ENCODE peak calls at places on chromosomes 13 and 19, in seven cellular contexts. R is Peyer's patch, B is astrocyte of the cerebellum, H is NB4, O is stomach, D is mammary epithelial cell, A is body of pancreas. T is an unnamed sample.

GRCh38 chr13:34867590-34867989 is 74.5 kb upstream of the NBEA start:
- DNase-seq in R (no peak), B (peak), H (no peak), O (no peak), D (peak), A (no peak), T (peak)

GRCh38 chr13:104318121-104318520 is 1251.9 kb upstream of the SLC10A2 start:
- DNase-seq in R (no peak), B (peak), H (peak), O (no peak), D (peak), A (no peak), T (no peak)

GRCh38 chr19:456547-457110 is 4.2 kb downstream of the SHC2 start:
- DNase-seq in R (no peak), B (no peak), H (no peak), O (no peak), D (no peak), A (no peak), T (no peak)

GRCh38 chr19:39125554-39126311 is at the start of gene PAK4:
- DNase-seq in R (peak), B (peak), H (peak), O (peak), D (peak), A (peak), T (peak)

GRCh38 chr19:8731428-8732169 is 10.2 kb downstream of the OR2Z1 start:
- DNase-seq in R (no peak), B (no peak), H (peak), O (no peak), D (no peak), A (no peak), T (no peak)

GRCh38 chr19:45498411-45499195 is at the start of gene PPM1N:
- DNase-seq in R (peak), B (no peak), H (peak), O (no peak), D (no peak), A (no peak), T (peak)

GRCh38 chr13:71242191-71242590 is 624.8 kb downstream of the DACH1 start:
- DNase-seq in R (no peak), B (peak), H (no peak), O (no peak), D (no peak), A (no peak), T (no peak)

GRCh38 chr19:33796164-33797100 is at the start of gene KCTD15:
- DNase-seq in R (no peak), B (no peak), H (peak), O (peak), D (peak), A (peak), T (peak)

GRCh38 chr13:45542391-45542790 is 73.1 kb downstream of the ERICH6B start:
- DNase-seq in R (no peak), B (no peak), H (no peak), O (no peak), D (no peak), A (no peak), T (no peak)

GRCh38 chr19:58558066-58558622 is at the start of gene UBE2M:
- DNase-seq in R (peak), B (no peak), H (peak), O (peak), D (no peak), A (peak), T (no peak)

GRCh38 chr13:50539791-50540530 is 303.5 kb downstream of the DLEU7 start:
- DNase-seq in R (no peak), B (no peak), H (no peak), O (no peak), D (no peak), A (no peak), T (no peak)

GRCh38 chr19:29546583-29547190 is 20.9 kb downstream of the VSTM2B start:
- DNase-seq in R (no peak), B (no peak), H (no peak), O (no peak), D (no peak), A (no peak), T (no peak)

GRCh38 chr13:74036373-74036772 is 97.8 kb downstream of the KLF12 start:
- DNase-seq in R (no peak), B (no peak), H (no peak), O (no peak), D (peak), A (no peak), T (no peak)

GRCh38 chr13:113023217-113023597 is 54.2 kb downstream of the MCF2L start:
- DNase-seq in R (no peak), B (no peak), H (no peak), O (no peak), D (no peak), A (no peak), T (no peak)

GRCh38 chr13:52399708-52400107 is 6.3 kb downstream of the THSD1 start:
- DNase-seq in R (no peak), B (no peak), H (no peak), O (no peak), D (no peak), A (no peak), T (peak)

GRCh38 chr13:102197193-102197592 is 204.7 kb downstream of the FGF14 start:
- DNase-seq in R (no peak), B (no peak), H (peak), O (no peak), D (peak), A (no peak), T (peak)

GRCh38 chr19:2867025-2867991 is at the start of gene ZNF556:
- DNase-seq in R (no peak), B (no peak), H (peak), O (no peak), D (no peak), A (no peak), T (peak)

GRCh38 chr19:34237283-34237682 is 17.1 kb upstream of the GARRE1 start:
- DNase-seq in R (no peak), B (no peak), H (no peak), O (no peak), D (no peak), A (no peak), T (no peak)

GRCh38 chr13:102812616-102813287 is 13.8 kb downstream of the BIVM start:
- DNase-seq in R (no peak), B (no peak), H (peak), O (no peak), D (no peak), A (no peak), T (peak)

GRCh38 chr13:43333176-43333575 is 309.8 kb downstream of the DNAJC15 start:
- DNase-seq in R (no peak), B (no peak), H (no peak), O (no peak), D (peak), A (no peak), T (no peak)

GRCh38 chr19:15829277-15829770 is 13.9 kb upstream of the OR10H1 start:
- DNase-seq in R (no peak), B (no peak), H (no peak), O (no peak), D (peak), A (no peak), T (no peak)

GRCh38 chr19:17294051-17294891 is 9.0 kb downstream of the ABHD8 start:
- DNase-seq in R (peak), B (no peak), H (peak), O (no peak), D (no peak), A (no peak), T (peak)

GRCh38 chr13:91722267-91722884 is 324.0 kb downstream of the GPC5 start:
- DNase-seq in R (no peak), B (peak), H (peak), O (no peak), D (peak), A (no peak), T (peak)

GRCh38 chr13:43730642-43731041 is 56.1 kb downstream of the ENOX1 start:
- DNase-seq in R (no peak), B (no peak), H (no peak), O (no peak), D (peak), A (peak), T (no peak)

GRCh38 chr13:109385161-109385560 is 401.2 kb downstream of the IRS2 start:
- DNase-seq in R (no peak), B (peak), H (peak), O (no peak), D (peak), A (no peak), T (no peak)

GRCh38 chr13:113105032-113105993 is at the start of gene F7:
- DNase-seq in R (no peak), B (no peak), H (no peak), O (no peak), D (no peak), A (no peak), T (no peak)

GRCh38 chr19:28420731-28421550 is 792.0 kb downstream of the UQCRFS1 start:
- DNase-seq in R (no peak), B (no peak), H (no peak), O (no peak), D (peak), A (no peak), T (no peak)

GRCh38 chr19:1004204-1004802 is 4.1 kb downstream of the GRIN3B start:
- DNase-seq in R (no peak), B (no peak), H (no peak), O (no peak), D (no peak), A (no peak), T (no peak)

GRCh38 chr13:36919206-36919832 is 719 bp downstream of the SMAD9 start:
- DNase-seq in R (no peak), B (peak), H (no peak), O (peak), D (peak), A (peak), T (no peak)

GRCh38 chr19:10835089-10835753 is 791 bp downstream of the TMED1 start:
- DNase-seq in R (no peak), B (no peak), H (peak), O (peak), D (peak), A (peak), T (no peak)

GRCh38 chr19:13880059-13880672 is 3.2 kb downstream of the NANOS3 start:
- DNase-seq in R (peak), B (peak), H (peak), O (peak), D (peak), A (peak), T (peak)
- H3K4me3 ChIP-seq in R (peak), B (no peak), H (no peak), O (peak), D (no peak), A (no peak), T (no peak)

GRCh38 chr13:38970380-38971051 is 20.1 kb downstream of the STOML3 start:
- DNase-seq in R (no peak), B (no peak), H (no peak), O (no peak), D (no peak), A (no peak), T (no peak)
- TF ChIP-seq CTCF in R (no peak), B (no peak), H (no peak), O (no peak), D (peak), A (peak), T (no peak)

GRCh38 chr13:24269803-24270202 is 39.6 kb upstream of the C1QTNF9 start:
- DNase-seq in R (no peak), B (no peak), H (no peak), O (no peak), D (peak), A (no peak), T (no peak)

GRCh38 chr13:24267801-24268200 is 41.6 kb upstream of the C1QTNF9 start:
- DNase-seq in R (no peak), B (no peak), H (no peak), O (no peak), D (no peak), A (no peak), T (peak)

GRCh38 chr13:24264976-24265375 is 44.4 kb upstream of the C1QTNF9 start:
- DNase-seq in R (peak), B (no peak), H (no peak), O (no peak), D (peak), A (no peak), T (peak)

GRCh38 chr13:24265453-24265852 is 43.9 kb upstream of the C1QTNF9 start:
- DNase-seq in R (no peak), B (no peak), H (no peak), O (no peak), D (no peak), A (no peak), T (no peak)

GRCh38 chr13:24267283-24267682 is 42.1 kb upstream of the C1QTNF9 start:
- DNase-seq in R (peak), B (no peak), H (no peak), O (no peak), D (no peak), A (no peak), T (peak)
- H3K4me3 ChIP-seq in R (no peak), B (no peak), H (no peak), O (no peak), D (no peak), A (no peak), T (peak)

GRCh38 chr13:28566283-28566682 is 71.4 kb upstream of the FLT1 start:
- DNase-seq in R (no peak), B (no peak), H (no peak), O (no peak), D (no peak), A (no peak), T (no peak)
- TF ChIP-seq CTCF in R (no peak), B (no peak), H (no peak), O (no peak), D (no peak), A (no peak), T (no peak)

GRCh38 chr13:99122171-99122570 is 78.5 kb upstream of the UBAC2 start:
- DNase-seq in R (no peak), B (no peak), H (no peak), O (no peak), D (no peak), A (no peak), T (no peak)
- H3K4me3 ChIP-seq in R (no peak), B (no peak), H (no peak), O (no peak), D (no peak), A (no peak), T (no peak)

GRCh38 chr13:85970727-85971126 is 171.5 kb upstream of the SLITRK6 start:
- DNase-seq in R (no peak), B (no peak), H (no peak), O (no peak), D (no peak), A (no peak), T (no peak)
- TF ChIP-seq CTCF in R (no peak), B (no peak), H (no peak), O (no peak), D (peak), A (no peak), T (no peak)

GRCh38 chr13:41914552-41914951 is 46.4 kb downstream of the VWA8 start:
- DNase-seq in R (no peak), B (no peak), H (no peak), O (no peak), D (no peak), A (no peak), T (no peak)

GRCh38 chr13:41917641-41918040 is 43.3 kb downstream of the VWA8 start:
- DNase-seq in R (no peak), B (no peak), H (peak), O (no peak), D (peak), A (no peak), T (peak)

GRCh38 chr13:41915096-41915495 is 45.8 kb downstream of the VWA8 start:
- DNase-seq in R (no peak), B (no peak), H (no peak), O (no peak), D (peak), A (no peak), T (no peak)

GRCh38 chr13:41919031-41919740 is 41.7 kb downstream of the VWA8 start:
- DNase-seq in R (no peak), B (no peak), H (no peak), O (no peak), D (no peak), A (no peak), T (no peak)

DNA sequence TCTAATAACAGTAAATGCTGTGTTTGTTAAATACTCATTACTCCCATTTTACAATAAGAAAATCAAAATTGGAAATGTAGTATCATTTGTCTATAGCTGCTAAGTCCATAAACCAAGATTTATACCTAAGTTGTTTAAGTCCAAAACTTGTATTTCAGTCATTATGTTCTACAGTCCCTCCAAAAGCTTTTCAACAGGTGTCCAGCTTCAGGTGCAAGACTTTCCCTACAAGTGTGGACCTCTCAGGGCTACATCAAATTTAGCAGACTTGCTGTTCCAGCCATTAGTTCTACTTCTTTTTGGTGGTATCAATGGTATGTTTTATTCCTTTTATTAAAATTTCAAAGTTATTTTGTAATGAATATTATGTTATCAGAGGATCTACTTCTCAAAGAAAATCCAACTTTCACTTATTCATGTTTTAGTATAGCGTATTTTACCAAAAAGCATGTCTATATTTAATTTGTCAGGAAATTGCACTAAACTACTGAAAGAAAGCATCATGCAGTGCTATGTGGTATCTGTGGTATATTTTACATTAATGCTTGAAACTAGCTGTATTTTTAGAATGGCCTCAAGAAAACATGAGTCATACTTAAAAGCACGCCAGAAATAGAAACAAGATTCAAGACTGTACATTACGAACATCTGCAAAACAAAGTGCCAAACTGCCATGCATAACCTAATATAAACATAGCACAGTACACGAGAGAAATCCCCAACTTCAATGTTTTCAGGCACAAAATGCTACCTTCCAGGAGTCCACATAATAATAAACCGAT is 44.5 kb downstream of the VWA8 start:
- DNase-seq in R (no peak), B (peak), H (peak), O (no peak), D (peak), A (no peak), T (peak)
- H3K4me3 ChIP-seq in R (no peak), B (no peak), H (peak), O (no peak), D (peak), A (no peak), T (peak)

DNA sequence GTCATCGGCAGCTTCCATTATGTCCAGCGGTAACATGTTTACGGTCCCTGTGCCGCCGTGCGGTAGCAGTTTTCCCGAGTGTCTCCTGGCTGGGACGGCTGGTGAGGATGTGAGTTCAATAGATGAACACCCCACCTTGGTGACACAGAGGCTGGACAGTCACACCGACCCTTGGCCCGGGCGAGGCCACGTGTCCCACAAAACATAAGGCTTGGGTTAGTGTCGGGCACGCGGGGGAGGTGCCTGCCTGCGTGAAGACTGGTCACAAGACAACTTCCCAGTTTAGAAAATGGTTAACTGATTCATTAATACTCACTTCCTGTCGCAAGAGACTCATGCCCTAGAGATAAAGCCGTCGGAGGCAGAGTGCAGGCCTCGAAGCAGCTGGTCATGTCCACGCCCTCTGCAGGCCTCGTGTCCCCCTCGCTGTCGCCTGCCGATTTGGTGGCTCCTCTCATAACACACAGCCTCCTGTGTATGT is 17.2 kb downstream of the RASA3 start:
- DNase-seq in R (peak), B (no peak), H (peak), O (peak), D (peak), A (peak), T (no peak)
- TF ChIP-seq CTCF in R (no peak), B (no peak), H (peak), O (no peak), D (no peak), A (peak), T (no peak)

DNA sequence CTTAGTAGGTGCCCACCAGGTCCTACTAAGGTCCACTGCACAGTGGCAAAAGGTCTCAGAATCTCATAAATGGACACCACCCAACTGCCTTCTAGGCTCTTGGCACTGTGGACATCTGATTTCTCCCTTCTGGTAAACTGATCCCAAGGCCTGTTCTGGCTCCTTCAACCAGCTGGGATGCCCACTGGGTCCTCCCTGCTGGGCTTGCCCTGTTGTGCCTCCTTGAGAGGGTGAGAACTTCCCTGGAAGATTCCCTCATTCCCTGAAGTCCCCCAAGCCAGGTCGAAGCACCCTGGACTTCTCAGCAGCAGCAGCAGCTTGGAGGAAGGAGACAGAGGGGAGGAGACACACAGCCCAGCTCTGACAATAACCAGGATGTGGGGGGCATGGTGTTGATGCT is 6.6 kb upstream of the ZNF492 start:
- DNase-seq in R (no peak), B (no peak), H (no peak), O (no peak), D (no peak), A (no peak), T (no peak)
- H3K4me3 ChIP-seq in R (no peak), B (no peak), H (no peak), O (no peak), D (no peak), A (no peak), T (no peak)

GRCh38 chr13:81172603-81173002 is 831.7 kb upstream of the SPRY2 start:
- DNase-seq in R (no peak), B (no peak), H (no peak), O (no peak), D (no peak), A (no peak), T (no peak)

GRCh38 chr13:81171065-81171647 is 830.2 kb upstream of the SPRY2 start:
- DNase-seq in R (no peak), B (no peak), H (peak), O (no peak), D (peak), A (no peak), T (peak)
- TF ChIP-seq CTCF in R (no peak), B (peak), H (no peak), O (no peak), D (peak), A (peak), T (peak)

T was measured in GM12865.